ENCODE peak calls at places on chromosomes 13 and 19, in seven cellular contexts. U is ovary, W is GM23248, R is cardiac muscle cell, E is stomach, J is mammary epithelial cell, O is tibial nerve. T is an unnamed sample.

GRCh38 chr19:55265173-55265572 is 6.4 kb upstream of the PPP6R1 start:
- DNase-seq in U (no peak), W (no peak), R (no peak), E (no peak), J (no peak), O (no peak), T (no peak)

GRCh38 chr19:19342086-19343015 is 21.7 kb downstream of the MAU2 start:
- DNase-seq in U (peak; percentile 57), W (peak; percentile 56), R (peak; percentile 70), E (peak; percentile 76), J (peak; percentile 53), O (no peak), T (peak; percentile 83)

GRCh38 chr13:25776722-25777121 is 275.1 kb downstream of the SHISA2 start:
- DNase-seq in U (no peak), W (no peak), R (no peak), E (no peak), J (no peak), O (no peak), T (no peak)

GRCh38 chr13:89407357-89407756 is 1736.2 kb downstream of the SLITRK5 start:
- DNase-seq in U (no peak), W (no peak), R (no peak), E (no peak), J (no peak), O (no peak), T (no peak)

GRCh38 chr13:91639316-91639715 is 240.9 kb downstream of the GPC5 start:
- DNase-seq in U (no peak), W (no peak), R (no peak), E (no peak), J (no peak), O (no peak), T (no peak)

GRCh38 chr19:53977429-53977990 is 13.9 kb upstream of the CACNG6 start:
- DNase-seq in U (peak; percentile 41), W (peak; percentile 93), R (peak; percentile 94), E (peak; percentile 69), J (peak; percentile 63), O (peak; percentile 24), T (peak; percentile 76)

GRCh38 chr13:22053053-22053452 is 382.2 kb downstream of the FGF9 start:
- DNase-seq in U (no peak), W (no peak), R (no peak), E (no peak), J (no peak), O (no peak), T (no peak)

GRCh38 chr13:46571189-46571901 is 18.4 kb downstream of the LRCH1 start:
- DNase-seq in U (no peak), W (peak; percentile 62), R (peak; percentile 56), E (no peak), J (no peak), O (no peak), T (peak; percentile 12)

GRCh38 chr13:48497669-48498068 is 35.2 kb downstream of the RCBTB2 start:
- DNase-seq in U (no peak), W (no peak), R (no peak), E (no peak), J (no peak), O (no peak), T (no peak)

GRCh38 chr13:113001251-113002140 is 32.5 kb downstream of the MCF2L start:
- DNase-seq in U (no peak), W (peak; percentile 12), R (peak; percentile 20), E (peak; percentile 68), J (no peak), O (no peak), T (peak; percentile 100)

GRCh38 chr19:32594021-32594420 is 13.0 kb downstream of the PDCD5 start:
- DNase-seq in U (no peak), W (no peak), R (no peak), E (no peak), J (no peak), O (no peak), T (no peak)

GRCh38 chr19:18700501-18701249 is 17.2 kb downstream of the CRTC1 start:
- DNase-seq in U (peak; percentile 83), W (peak; percentile 85), R (peak; percentile 53), E (peak; percentile 93), J (peak; percentile 59), O (peak; percentile 67), T (peak; percentile 93)

GRCh38 chr19:58328999-58329398 is 2.2 kb downstream of the ZSCAN22 start:
- DNase-seq in U (no peak), W (no peak), R (no peak), E (no peak), J (no peak), O (no peak), T (peak; percentile 47)

GRCh38 chr13:46347277-46347676 is 39.8 kb downstream of the RUBCNL start:
- DNase-seq in U (no peak), W (no peak), R (no peak), E (no peak), J (no peak), O (no peak), T (no peak)

GRCh38 chr19:913080-913748 is at the start of gene R3HDM4:
- DNase-seq in U (peak; percentile 84), W (peak; percentile 83), R (peak; percentile 66), E (peak; percentile 86), J (peak; percentile 49), O (peak; percentile 68), T (peak; percentile 66)

GRCh38 chr19:58582985-58583384 is 9.8 kb upstream of the MZF1 start:
- DNase-seq in U (peak; percentile 10), W (no peak), R (no peak), E (no peak), J (no peak), O (no peak), T (no peak)

GRCh38 chr19:27792576-27793127 is 1420.3 kb downstream of the UQCRFS1 start:
- DNase-seq in U (no peak), W (peak; percentile 6), R (no peak), E (no peak), J (no peak), O (no peak), T (no peak)

GRCh38 chr19:11165486-11166030 is 10.0 kb upstream of the SPC24 start:
- DNase-seq in U (no peak), W (peak; percentile 68), R (peak; percentile 46), E (no peak), J (no peak), O (no peak), T (no peak)

GRCh38 chr19:55703790-55704215 is 28.8 kb downstream of the EPN1 start:
- DNase-seq in U (peak; percentile 57), W (peak; percentile 66), R (peak; percentile 38), E (peak; percentile 72), J (no peak), O (no peak), T (no peak)

GRCh38 chr13:20489185-20489820 is 36.4 kb downstream of the CRYL1 start:
- DNase-seq in U (no peak), W (no peak), R (no peak), E (peak; percentile 49), J (no peak), O (no peak), T (no peak)

GRCh38 chr13:49219647-49220034 is 497 bp upstream of the MLNR start:
- DNase-seq in U (no peak), W (no peak), R (no peak), E (no peak), J (no peak), O (no peak), T (no peak)

GRCh38 chr13:114313061-114313860 is 1.0 kb upstream of the CHAMP1 start:
- DNase-seq in U (no peak), W (peak; percentile 41), R (no peak), E (no peak), J (no peak), O (no peak), T (no peak)

GRCh38 chr19:18494267-18494607 is 27.6 kb downstream of the ELL start:
- DNase-seq in U (no peak), W (peak; percentile 83), R (peak; percentile 47), E (no peak), J (no peak), O (no peak), T (no peak)

GRCh38 chr19:32677657-32678056 is 2.0 kb downstream of the RGS9BP start:
- DNase-seq in U (no peak), W (no peak), R (no peak), E (no peak), J (no peak), O (no peak), T (peak; percentile 97)

GRCh38 chr19:14542721-14543328 is 13.4 kb downstream of the TECR start:
- DNase-seq in U (no peak), W (peak; percentile 77), R (peak; percentile 40), E (no peak), J (peak; percentile 64), O (no peak), T (no peak)

GRCh38 chr19:13094285-13094595 is 8.4 kb downstream of the LYL1 start:
- DNase-seq in U (peak; percentile 65), W (no peak), R (no peak), E (no peak), J (no peak), O (no peak), T (no peak)

GRCh38 chr19:38093587-38093986 is 130.4 kb downstream of the DPF1 start:
- DNase-seq in U (no peak), W (no peak), R (no peak), E (no peak), J (no peak), O (no peak), T (no peak)

GRCh38 chr19:49682274-49682673 is 5.2 kb downstream of the PRMT1 start:
- DNase-seq in U (no peak), W (peak; percentile 65), R (no peak), E (no peak), J (no peak), O (no peak), T (no peak)
- H3K36me3 ChIP-seq in U (no peaks in the 10 kb centered on the region), W (peaks cover 11% of the 10 kb centered on the region), R (peaks cover 39% of the 10 kb centered on the region), E (peaks cover 65% of the 10 kb centered on the region), J (peaks cover 19% of the 10 kb centered on the region), O (no peaks in the 10 kb centered on the region), T (peaks cover 70% of the 10 kb centered on the region)

GRCh38 chr13:61486496-61486895 is 70.8 kb upstream of the PCDH20 start:
- DNase-seq in U (no peak), W (no peak), R (no peak), E (no peak), J (no peak), O (no peak), T (no peak)
- H3K27ac ChIP-seq in U (no peak overlapping the region), W (no peak overlapping the region), R (no peak overlapping the region), E (no peak overlapping the region), J (no peak overlapping the region), O (no peak overlapping the region), T (no peak overlapping the region)

GRCh38 chr13:45339399-45339798 is 1.6 kb downstream of the TPT1 start:
- DNase-seq in U (no peak), W (no peak), R (no peak), E (no peak), J (no peak), O (no peak), T (no peak)
- H3K36me3 ChIP-seq in U (no peaks in the 10 kb centered on the region), W (peaks cover 59% of the 10 kb centered on the region), R (peaks cover 55% of the 10 kb centered on the region), E (peaks cover 60% of the 10 kb centered on the region), J (peaks cover 52% of the 10 kb centered on the region), O (no peaks in the 10 kb centered on the region), T (peaks cover 59% of the 10 kb centered on the region)

DNA sequence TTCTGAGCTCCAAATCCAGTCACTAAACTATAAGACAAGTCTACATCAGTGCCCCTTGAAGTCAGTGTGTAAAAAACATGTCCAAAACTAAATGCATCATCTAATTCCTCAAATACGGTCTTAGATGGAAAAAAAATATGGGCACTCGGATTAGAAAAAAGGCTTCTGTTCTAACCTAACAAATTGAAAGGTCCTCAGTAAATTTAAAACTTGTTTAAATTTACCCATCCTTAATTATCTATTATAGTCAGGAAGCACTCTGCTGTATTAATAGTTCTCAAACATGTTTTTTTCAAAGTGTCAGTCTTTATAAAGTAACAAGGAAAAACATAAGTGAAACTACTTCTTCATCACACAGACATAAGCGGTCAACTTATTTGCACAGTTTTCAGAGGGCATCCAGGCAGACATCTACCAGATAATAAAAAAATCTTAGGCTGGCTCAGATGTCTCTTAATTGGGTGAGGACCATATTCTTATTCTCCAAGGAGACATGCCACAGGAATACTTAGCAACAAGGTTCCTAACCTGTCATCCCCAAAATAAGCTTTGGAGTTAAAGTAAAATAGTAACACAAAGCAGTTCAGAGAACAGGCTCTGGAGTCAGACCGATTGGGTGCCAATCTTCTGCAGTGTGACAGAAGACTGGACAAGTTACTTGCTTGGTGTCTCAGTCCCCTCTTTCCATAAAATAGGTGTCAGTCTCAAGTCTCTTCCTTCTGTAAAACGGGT is 33.4 kb downstream of the ELF1 start:
- DNase-seq in U (no peak), W (no peak), R (no peak), E (no peak), J (no peak), O (no peak), T (no peak)
- H3K27ac ChIP-seq in U (peak overlapping the region; percentile 78), W (no peak overlapping the region), R (no peak overlapping the region), E (peak overlapping the region; percentile 78), J (no peak overlapping the region), O (peak overlapping the region; percentile 80), T (no peak overlapping the region)